ENCODE peak calls at places on chromosomes 3 and 15, in five cellular contexts. T is foreskin fibroblast, X is NCI-H1105 treated with DMSO at 0.1 percent for 48 hours, V is posterior vena cava, O is T-helper 9 cell. H is an unnamed sample.

GRCh38 chr3:133943639-133944131 is 48.0 kb upstream of the RAB6B start:
- DNase-seq in T (peak; percentile 64), X (no peak), V (peak; percentile 71), O (no peak), H (no peak)

GRCh38 chr3:196712514-196713413 is 587 bp downstream of the PIGX start:
- DNase-seq in T (peak; percentile 59), X (peak; percentile 71), V (peak; percentile 86), O (peak; percentile 68), H (peak; percentile 71)

GRCh38 chr3:50255251-50255615 is 13.7 kb upstream of the SEMA3B start:
- DNase-seq in T (no peak), X (peak; percentile 93), V (no peak), O (no peak), H (no peak)

GRCh38 chr15:22251422-22251821 is 171.1 kb downstream of the OR4M2 start:
- DNase-seq in T (no peak), X (no peak), V (no peak), O (no peak), H (no peak)

GRCh38 chr3:184377882-184378445 is at the start of gene THPO:
- DNase-seq in T (no peak), X (no peak), V (peak; percentile 89), O (no peak), H (no peak)

GRCh38 chr3:186882125-186882524 is 39.6 kb downstream of the ADIPOQ start:
- DNase-seq in T (no peak), X (no peak), V (no peak), O (no peak), H (no peak)

GRCh38 chr3:97911459-97911858 is 60.8 kb downstream of the RIOX2 start:
- DNase-seq in T (no peak), X (no peak), V (no peak), O (no peak), H (no peak)

GRCh38 chr3:9902372-9903237 is at the start of gene IL17RE:
- DNase-seq in T (no peak), X (no peak), V (peak; percentile 54), O (no peak), H (no peak)

GRCh38 chr15:86906406-86906805 is 826.7 kb downstream of the AGBL1 start:
- DNase-seq in T (no peak), X (no peak), V (no peak), O (no peak), H (no peak)

GRCh38 chr15:55074431-55074830 is 122.3 kb downstream of the RSL24D1 start:
- DNase-seq in T (no peak), X (no peak), V (no peak), O (no peak), H (no peak)

GRCh38 chr3:155370198-155370597 is 76.7 kb upstream of the STRIT1 start:
- DNase-seq in T (no peak), X (no peak), V (no peak), O (no peak), H (no peak)

GRCh38 chr3:64449026-64449425 is 223.8 kb upstream of the PRICKLE2 start:
- DNase-seq in T (no peak), X (no peak), V (no peak), O (no peak), H (no peak)

GRCh38 chr3:63687569-63688233 is 35.2 kb downstream of the SNTN start:
- DNase-seq in T (no peak), X (no peak), V (no peak), O (no peak), H (no peak)

GRCh38 chr3:58627580-58627894 is 39.0 kb downstream of the FAM3D start:
- DNase-seq in T (no peak), X (peak; percentile 3), V (peak; percentile 67), O (no peak), H (no peak)

GRCh38 chr3:34396945-34397344 is 598.5 kb downstream of the PDCD6IP start:
- DNase-seq in T (no peak), X (no peak), V (no peak), O (no peak), H (no peak)

GRCh38 chr3:105805402-105805801 is 63.4 kb downstream of the CBLB start:
- DNase-seq in T (no peak), X (no peak), V (no peak), O (no peak), H (no peak)

GRCh38 chr3:60225848-60226247 is 1025.4 kb downstream of the FHIT start:
- DNase-seq in T (no peak), X (no peak), V (no peak), O (no peak), H (no peak)

GRCh38 chr3:146184616-146185015 is 23.6 kb upstream of the PLOD2 start:
- DNase-seq in T (no peak), X (peak; percentile 46), V (no peak), O (no peak), H (no peak)

GRCh38 chr3:4773583-4773982 is 205.7 kb upstream of the BHLHE40 start:
- DNase-seq in T (no peak), X (no peak), V (no peak), O (no peak), H (no peak)

GRCh38 chr3:10528046-10528445 is 22.7 kb upstream of the ATP2B2 start:
- DNase-seq in T (no peak), X (no peak), V (no peak), O (no peak), H (no peak)

GRCh38 chr3:106359692-106360091 is 490.9 kb upstream of the CBLB start:
- DNase-seq in T (no peak), X (no peak), V (no peak), O (no peak), H (no peak)